ENCODE peak calls at places on chromosome 10, in ten cellular contexts. N is sigmoid colon, I is A549, P is ovary, C is transverse colon, L is K562, Q is suprapubic skin, D is stomach, M is upper lobe of left lung, A is GM12878. K is an unnamed sample. For H3K4me1, the result is how much of the 10 kb centered on the place peaks cover.

GRCh38 chr10:53111529-53111928 is 338.9 kb upstream of the MBL2 start:
- DNase-seq in L (no peak), P (no peak), I (no peak), A (no peak), Q (no peak), D (no peak), N (no peak), C (no peak), M (no peak), K (no peak)

GRCh38 chr10:44809652-44810051 is 101.5 kb upstream of the TMEM72 start:
- DNase-seq in Q (no peak), N (no peak), C (no peak), P (no peak), L (no peak), M (no peak), A (no peak), I (no peak), D (no peak), K (no peak)

GRCh38 chr10:115706482-115707076 is 566.4 kb downstream of the GFRA1 start:
- DNase-seq in L (no peak), M (no peak), C (no peak), A (no peak), I (no peak), D (no peak), P (no peak), Q (no peak), N (no peak), K (no peak)

GRCh38 chr10:734481-734880 is 45.0 kb upstream of the DIP2C start:
- DNase-seq in M (no peak), L (no peak), D (no peak), A (no peak), Q (no peak), N (no peak), C (no peak), I (no peak), P (no peak), K (no peak)

GRCh38 chr10:14022954-14023353 is 307.8 kb downstream of the FRMD4A start:
- DNase-seq in C (no peak), A (no peak), Q (no peak), L (no peak), N (no peak), M (no peak), D (no peak), I (no peak), P (no peak), K (no peak)

GRCh38 chr10:84296071-84296981 is 32.1 kb upstream of the CCSER2 start:
- DNase-seq in Q (no peak), D (no peak), M (no peak), P (no peak), N (no peak), L (no peak), C (no peak), I (no peak), A (no peak), K (no peak)

GRCh38 chr10:97731346-97732051 is 5.4 kb upstream of the ZFYVE27 start:
- DNase-seq in A (no peak), I (peak), C (peak), N (peak), Q (peak), D (peak), L (peak), P (peak), M (peak), K (no peak)

GRCh38 chr10:127922675-127923366 is 15.9 kb downstream of the PTPRE start:
- DNase-seq in D (peak), M (peak), C (peak), P (peak), I (peak), A (no peak), Q (no peak), L (no peak), N (peak), K (no peak)

GRCh38 chr10:63267414-63268138 is 134.4 kb downstream of the NRBF2 start:
- DNase-seq in Q (no peak), L (peak), A (no peak), P (no peak), N (no peak), I (peak), M (no peak), D (no peak), C (no peak), K (no peak)

GRCh38 chr10:79340646-79341244 is 6.5 kb upstream of the PPIF start:
- DNase-seq in Q (no peak), A (no peak), M (peak), L (no peak), D (no peak), I (no peak), N (no peak), P (peak), C (no peak), K (no peak)

GRCh38 chr10:14910953-14911352 is 32.3 kb downstream of the SUV39H2 start:
- DNase-seq in D (no peak), L (no peak), C (no peak), M (no peak), P (no peak), N (no peak), A (no peak), Q (no peak), I (no peak), K (no peak)

GRCh38 chr10:88232029-88232895 is 350.9 kb downstream of the RNLS start:
- DNase-seq in D (peak), L (no peak), A (no peak), M (peak), I (no peak), Q (no peak), N (peak), P (peak), C (peak), K (no peak)

GRCh38 chr10:133325392-133325760 is 11.3 kb downstream of the CALY start:
- DNase-seq in M (no peak), N (no peak), D (no peak), L (no peak), I (no peak), P (no peak), C (no peak), Q (no peak), A (no peak), K (no peak)

GRCh38 chr10:484925-485661 is 204.4 kb downstream of the DIP2C start:
- DNase-seq in C (no peak), Q (peak), M (no peak), N (no peak), I (no peak), L (no peak), A (no peak), P (no peak), D (peak), K (no peak)

GRCh38 chr10:54081950-54082349 is 719.1 kb downstream of the PCDH15 start:
- DNase-seq in A (no peak), P (no peak), I (no peak), L (no peak), D (no peak), C (no peak), M (no peak), N (no peak), Q (no peak), K (no peak)

GRCh38 chr10:29839826-29840515 is 205.2 kb upstream of the SVIL start:
- DNase-seq in P (no peak), Q (peak), I (no peak), M (peak), A (no peak), D (no peak), L (no peak), C (no peak), N (peak), K (no peak)

GRCh38 chr10:84108797-84109196 is 30.5 kb upstream of the GHITM start:
- DNase-seq in A (no peak), L (no peak), I (no peak), Q (no peak), M (no peak), P (no peak), C (no peak), N (no peak), D (no peak), K (peak)

GRCh38 chr10:56537984-56538383 is 176.9 kb upstream of the ZWINT start:
- DNase-seq in A (no peak), N (no peak), M (no peak), Q (no peak), C (no peak), P (no peak), L (no peak), I (no peak), D (no peak), K (peak)

GRCh38 chr10:71837085-71837827 is 13.8 kb downstream of the PSAP start:
- DNase-seq in N (no peak), A (no peak), Q (peak), M (no peak), D (no peak), C (no peak), L (peak), I (peak), P (no peak), K (no peak)

GRCh38 chr10:71833451-71834342 is 17.4 kb downstream of the PSAP start:
- DNase-seq in A (no peak), M (no peak), L (no peak), Q (peak), N (no peak), D (no peak), I (no peak), P (no peak), C (no peak), K (no peak)

GRCh38 chr10:71834343-71834674 is 16.7 kb downstream of the PSAP start:
- DNase-seq in D (no peak), I (no peak), C (no peak), A (no peak), M (no peak), N (no peak), Q (peak), L (no peak), P (no peak), K (no peak)

GRCh38 chr10:71836594-71836970 is 14.5 kb downstream of the PSAP start:
- DNase-seq in A (peak), P (no peak), M (no peak), I (no peak), N (no peak), L (no peak), D (no peak), C (no peak), Q (peak), K (no peak)

GRCh38 chr10:71835671-71836593 is 15.1 kb downstream of the PSAP start:
- DNase-seq in Q (peak), C (peak), L (no peak), M (no peak), P (peak), N (peak), A (peak), I (no peak), D (peak), K (no peak)
- H3K4me1 ChIP-seq in Q (half or more), C (half or more), L (under half), M (half or more), P (under half), N (under half), A (half or more), I (half or more), D (half or more), K (half or more)

GRCh38 chr10:69269761-69270160 is 8.5 kb upstream of the HK1 start:
- DNase-seq in C (no peak), I (no peak), Q (no peak), A (no peak), N (no peak), P (no peak), M (no peak), D (no peak), L (no peak), K (no peak)
- TF ChIP-seq EP300 in C (no peak), I (no peak), Q (no peak), A (no peak), N (no peak), P (no peak), M (no peak), D (no peak), L (peak), K (no peak)

GRCh38 chr10:22605168-22605567 is 109.2 kb downstream of the PIP4K2A start:
- DNase-seq in C (no peak), L (no peak), A (peak), N (no peak), Q (no peak), P (no peak), M (no peak), I (no peak), D (no peak), K (no peak)
- H3K4me1 ChIP-seq in C (under half), L (under half), A (half or more), N (under half), Q (under half), P (under half), M (under half), I (under half), D (under half), K (under half)

GRCh38 chr10:125008689-125009579 is 67.0 kb downstream of the ZRANB1 start:
- DNase-seq in P (peak), A (no peak), L (no peak), C (peak), D (peak), Q (peak), I (no peak), N (peak), M (no peak), K (no peak)

GRCh38 chr10:125009580-125010235 is 67.8 kb downstream of the ZRANB1 start:
- DNase-seq in C (no peak), I (no peak), L (no peak), Q (peak), M (no peak), N (peak), P (peak), D (no peak), A (no peak), K (no peak)

GRCh38 chr10:125011171-125011925 is 69.4 kb downstream of the ZRANB1 start:
- DNase-seq in C (no peak), N (no peak), I (no peak), A (no peak), L (no peak), P (peak), D (no peak), Q (no peak), M (no peak), K (no peak)

GRCh38 chr10:125011926-125012705 is 70.2 kb downstream of the ZRANB1 start:
- DNase-seq in C (no peak), D (no peak), M (no peak), Q (no peak), L (no peak), N (peak), P (no peak), A (no peak), I (no peak), K (no peak)

GRCh38 chr10:125010362-125010761 is 68.4 kb downstream of the ZRANB1 start:
- DNase-seq in Q (no peak), A (no peak), I (no peak), D (no peak), L (no peak), P (peak), M (no peak), N (peak), C (no peak), K (no peak)
- TF ChIP-seq EP300 in Q (no peak), A (no peak), I (no peak), D (no peak), L (no peak), P (no peak), M (no peak), N (no peak), C (no peak), K (no peak)

DNA sequence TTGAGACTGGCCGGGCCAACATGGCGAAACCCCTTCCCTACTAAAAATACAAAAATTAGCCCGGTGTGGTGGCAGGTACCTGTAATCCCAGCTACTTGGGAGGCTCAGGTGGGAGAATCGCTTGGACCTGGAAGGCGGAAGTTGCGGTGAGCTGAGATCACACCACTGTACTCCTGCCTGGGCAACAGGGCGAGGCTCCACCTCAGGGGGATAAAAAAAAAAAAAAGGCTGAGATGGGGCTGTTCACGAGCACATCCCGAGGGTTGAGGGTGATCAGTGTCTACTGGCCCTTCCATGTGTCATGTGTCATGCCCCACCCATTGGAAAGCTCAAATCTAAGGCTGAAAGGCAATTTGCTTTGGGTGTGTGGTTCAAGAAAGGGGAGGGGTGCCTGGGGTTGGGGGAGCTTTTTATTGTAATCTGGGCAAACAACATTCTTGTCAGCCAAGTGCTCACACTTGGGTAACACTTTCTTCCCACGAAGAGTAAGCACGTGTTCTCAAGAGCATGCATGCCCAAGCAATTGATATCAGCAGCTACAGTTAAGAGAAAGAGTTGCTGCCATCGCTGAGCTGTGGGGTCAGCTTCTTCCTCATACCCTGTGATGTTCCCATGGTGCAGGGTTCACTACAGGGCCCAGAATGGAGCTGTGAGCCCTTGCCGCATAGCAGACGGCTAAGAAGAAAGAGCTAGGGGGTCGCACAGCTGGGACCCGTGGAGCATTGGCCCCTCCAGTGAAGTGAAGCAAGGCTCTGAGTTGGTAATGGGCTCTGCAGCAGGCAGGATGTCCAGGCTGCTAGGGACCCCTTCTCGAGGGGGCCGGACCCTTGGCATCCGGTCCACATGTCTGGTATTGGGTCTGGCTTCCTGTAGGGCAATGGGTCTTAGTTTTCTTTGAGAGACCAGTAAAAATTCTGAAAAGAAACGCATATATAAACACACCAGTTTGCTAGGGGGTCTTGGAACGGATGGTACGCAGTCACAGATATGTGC is 9.9 kb upstream of the ACSL5 start:
- DNase-seq in P (no peak), L (no peak), A (no peak), M (peak), I (no peak), Q (no peak), N (no peak), C (peak), D (no peak), K (no peak)
- H3K4me1 ChIP-seq in P (under half), L (under half), A (under half), M (under half), I (under half), Q (under half), N (under half), C (half or more), D (under half), K (under half)

GRCh38 chr10:8430321-8430720 is 375.8 kb downstream of the GATA3 start:
- DNase-seq in P (no peak), L (no peak), N (no peak), C (no peak), M (no peak), I (no peak), A (no peak), D (no peak), Q (no peak), K (no peak)

GRCh38 chr10:8431511-8431910 is 377.0 kb downstream of the GATA3 start:
- DNase-seq in Q (no peak), I (no peak), L (no peak), D (no peak), A (no peak), M (no peak), P (no peak), C (no peak), N (no peak), K (no peak)

GRCh38 chr10:8424555-8425201 is 370.2 kb downstream of the GATA3 start:
- DNase-seq in L (no peak), C (no peak), M (no peak), N (no peak), D (no peak), Q (no peak), A (no peak), P (no peak), I (no peak), K (no peak)

DNA sequence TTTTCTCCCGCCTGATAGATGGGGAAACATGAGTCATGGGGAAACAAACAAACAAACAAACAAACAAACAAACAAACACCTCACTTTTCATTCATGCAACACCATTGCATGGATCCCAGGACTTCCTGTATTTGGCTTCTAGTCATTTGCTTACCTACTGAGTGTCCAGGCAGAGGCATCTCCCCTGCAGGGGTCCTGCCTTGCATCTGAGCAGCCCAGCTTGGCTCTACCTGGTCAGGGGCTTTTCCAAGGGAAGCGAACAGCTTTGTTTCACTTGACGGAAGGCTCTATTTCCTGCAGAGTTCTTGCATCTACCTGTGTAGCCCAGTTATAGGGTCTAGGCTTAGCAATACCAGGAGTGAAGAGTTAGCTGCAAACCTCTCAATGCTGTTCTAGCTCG is 374.2 kb downstream of the GATA3 start:
- DNase-seq in I (no peak), Q (no peak), D (no peak), P (no peak), N (no peak), C (no peak), L (no peak), A (no peak), M (no peak), K (no peak)
- TF ChIP-seq EP300 in I (no peak), Q (no peak), D (no peak), P (no peak), N (no peak), C (no peak), L (no peak), A (no peak), M (no peak), K (no peak)